ENCODE peak calls at places on chromosomes 5 and 9, in eight cellular contexts. One of them, this sample, is unnamed.
A peak's percentile ranks its signal among the peaks of the same experiment; 100 is the strongest.

GRCh38 chr5:76083555-76084495 is 642 bp downstream of the SV2C start:
- DNase-seq in lower lobe of right lung: no peak
- DNase-seq in neuronal stem cell: peak; percentile 46
- DNase-seq in heart right ventricle: no peak
- DNase-seq in gastrocnemius medialis: no peak
- DNase-seq in effector memory CD4-positive, alpha-beta T cell: no peak
- DNase-seq in heart left ventricle: no peak
- DNase-seq in SK-N-SH: peak; percentile 65
- DNase-seq in this sample: peak; percentile 20

GRCh38 chr9:108636023-108636422 is 219.8 kb downstream of the ACTL7B start:
- DNase-seq in neuronal stem cell: no peak
- DNase-seq in heart right ventricle: no peak
- DNase-seq in heart left ventricle: no peak
- DNase-seq in SK-N-SH: no peak
- DNase-seq in lower lobe of right lung: no peak
- DNase-seq in effector memory CD4-positive, alpha-beta T cell: no peak
- DNase-seq in gastrocnemius medialis: no peak
- DNase-seq in this sample: no peak

GRCh38 chr5:54171645-54172384 is 138.6 kb downstream of the ARL15 start:
- DNase-seq in neuronal stem cell: no peak
- DNase-seq in heart right ventricle: no peak
- DNase-seq in effector memory CD4-positive, alpha-beta T cell: no peak
- DNase-seq in lower lobe of right lung: no peak
- DNase-seq in gastrocnemius medialis: no peak
- DNase-seq in SK-N-SH: no peak
- DNase-seq in heart left ventricle: no peak
- DNase-seq in this sample: no peak

GRCh38 chr9:95508968-95509850 is 7.6 kb downstream of the PTCH1 start:
- DNase-seq in SK-N-SH: peak; percentile 74
- DNase-seq in gastrocnemius medialis: peak; percentile 76
- DNase-seq in lower lobe of right lung: peak; percentile 81
- DNase-seq in heart right ventricle: peak; percentile 79
- DNase-seq in neuronal stem cell: peak; percentile 97
- DNase-seq in heart left ventricle: peak; percentile 84
- DNase-seq in effector memory CD4-positive, alpha-beta T cell: peak; percentile 25
- DNase-seq in this sample: peak; percentile 93

GRCh38 chr9:2623866-2624682 is 2.5 kb downstream of the VLDLR start:
- DNase-seq in lower lobe of right lung: no peak
- DNase-seq in heart left ventricle: no peak
- DNase-seq in gastrocnemius medialis: no peak
- DNase-seq in neuronal stem cell: no peak
- DNase-seq in effector memory CD4-positive, alpha-beta T cell: no peak
- DNase-seq in SK-N-SH: no peak
- DNase-seq in heart right ventricle: no peak
- DNase-seq in this sample: no peak

GRCh38 chr5:117488976-117489500 is 914.4 kb upstream of the SEMA6A start:
- DNase-seq in neuronal stem cell: no peak
- DNase-seq in lower lobe of right lung: no peak
- DNase-seq in gastrocnemius medialis: no peak
- DNase-seq in SK-N-SH: no peak
- DNase-seq in effector memory CD4-positive, alpha-beta T cell: no peak
- DNase-seq in heart left ventricle: no peak
- DNase-seq in heart right ventricle: no peak
- DNase-seq in this sample: no peak

GRCh38 chr5:7053125-7053524 is 339.9 kb downstream of the TENT4A start:
- DNase-seq in gastrocnemius medialis: no peak
- DNase-seq in lower lobe of right lung: no peak
- DNase-seq in neuronal stem cell: no peak
- DNase-seq in heart right ventricle: no peak
- DNase-seq in effector memory CD4-positive, alpha-beta T cell: no peak
- DNase-seq in SK-N-SH: no peak
- DNase-seq in heart left ventricle: no peak
- DNase-seq in this sample: no peak

GRCh38 chr5:9212605-9213004 is 333.3 kb downstream of the SEMA5A start:
- DNase-seq in neuronal stem cell: no peak
- DNase-seq in SK-N-SH: no peak
- DNase-seq in effector memory CD4-positive, alpha-beta T cell: no peak
- DNase-seq in heart right ventricle: no peak
- DNase-seq in lower lobe of right lung: no peak
- DNase-seq in gastrocnemius medialis: no peak
- DNase-seq in heart left ventricle: no peak
- DNase-seq in this sample: peak; percentile 55

GRCh38 chr9:121663591-121663990 is 12.2 kb downstream of the DAB2IP start:
- DNase-seq in heart left ventricle: no peak
- DNase-seq in SK-N-SH: no peak
- DNase-seq in gastrocnemius medialis: no peak
- DNase-seq in heart right ventricle: no peak
- DNase-seq in neuronal stem cell: no peak
- DNase-seq in lower lobe of right lung: no peak
- DNase-seq in effector memory CD4-positive, alpha-beta T cell: no peak
- DNase-seq in this sample: no peak

GRCh38 chr5:76583163-76584047 is 39.8 kb downstream of the F2RL2 start:
- DNase-seq in SK-N-SH: no peak
- DNase-seq in heart right ventricle: no peak
- DNase-seq in effector memory CD4-positive, alpha-beta T cell: no peak
- DNase-seq in lower lobe of right lung: no peak
- DNase-seq in neuronal stem cell: no peak
- DNase-seq in heart left ventricle: no peak
- DNase-seq in gastrocnemius medialis: no peak
- DNase-seq in this sample: peak; percentile 39

GRCh38 chr5:83516962-83517750 is 45.6 kb downstream of the VCAN start:
- DNase-seq in SK-N-SH: no peak
- DNase-seq in effector memory CD4-positive, alpha-beta T cell: no peak
- DNase-seq in lower lobe of right lung: no peak
- DNase-seq in heart right ventricle: no peak
- DNase-seq in heart left ventricle: no peak
- DNase-seq in gastrocnemius medialis: no peak
- DNase-seq in neuronal stem cell: no peak
- DNase-seq in this sample: peak; percentile 34

GRCh38 chr9:124218438-124219289 is 39.1 kb upstream of the NEK6 start:
- DNase-seq in heart right ventricle: no peak
- DNase-seq in neuronal stem cell: no peak
- DNase-seq in lower lobe of right lung: peak; percentile 78
- DNase-seq in heart left ventricle: peak; percentile 61
- DNase-seq in gastrocnemius medialis: peak; percentile 28
- DNase-seq in SK-N-SH: no peak
- DNase-seq in effector memory CD4-positive, alpha-beta T cell: no peak
- DNase-seq in this sample: peak; percentile 78

GRCh38 chr5:128154943-128155342 is 71.4 kb downstream of the SLC12A2 start:
- DNase-seq in heart right ventricle: no peak
- DNase-seq in effector memory CD4-positive, alpha-beta T cell: no peak
- DNase-seq in heart left ventricle: no peak
- DNase-seq in lower lobe of right lung: no peak
- DNase-seq in neuronal stem cell: no peak
- DNase-seq in SK-N-SH: peak; percentile 32
- DNase-seq in gastrocnemius medialis: no peak
- DNase-seq in this sample: peak; percentile 41

GRCh38 chr5:32612134-32612888 is 27.0 kb downstream of the SUB1 start:
- DNase-seq in effector memory CD4-positive, alpha-beta T cell: no peak
- DNase-seq in heart right ventricle: no peak
- DNase-seq in heart left ventricle: no peak
- DNase-seq in lower lobe of right lung: no peak
- DNase-seq in SK-N-SH: peak; percentile 9
- DNase-seq in neuronal stem cell: no peak
- DNase-seq in gastrocnemius medialis: no peak
- DNase-seq in this sample: peak; percentile 21

DNA sequence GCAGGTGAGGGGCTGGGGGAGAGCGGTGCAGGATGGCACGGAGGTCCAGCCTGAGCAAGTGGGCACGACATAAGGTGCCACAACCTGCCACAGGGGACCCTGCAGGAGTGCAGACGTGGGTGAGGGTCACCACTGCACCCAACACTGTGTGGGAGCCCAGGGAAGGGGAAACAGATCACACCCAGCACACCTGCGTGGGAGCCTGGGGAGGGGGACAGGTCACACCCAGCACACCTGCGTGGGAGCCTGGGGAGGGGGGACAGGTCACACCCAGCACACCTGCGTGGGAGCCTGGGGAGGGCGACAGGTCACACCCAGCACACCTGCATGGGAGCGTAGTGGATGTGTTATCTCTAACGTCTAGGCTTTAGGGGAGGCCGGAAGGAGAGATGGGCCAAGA is 47.4 kb upstream of the CLPTM1L start:
- DNase-seq in heart right ventricle: no peak
- DNase-seq in effector memory CD4-positive, alpha-beta T cell: no peak
- DNase-seq in lower lobe of right lung: peak; percentile 27
- DNase-seq in neuronal stem cell: no peak
- DNase-seq in SK-N-SH: no peak
- DNase-seq in gastrocnemius medialis: no peak
- DNase-seq in heart left ventricle: no peak
- DNase-seq in this sample: no peak
- H3K36me3 ChIP-seq in heart right ventricle: no peaks in the 10 kb centered on the region
- H3K36me3 ChIP-seq in effector memory CD4-positive, alpha-beta T cell: no peaks in the 10 kb centered on the region
- H3K36me3 ChIP-seq in lower lobe of right lung: no peaks in the 10 kb centered on the region
- H3K36me3 ChIP-seq in neuronal stem cell: peaks cover 2% of the 10 kb centered on the region
- H3K36me3 ChIP-seq in SK-N-SH: no peaks in the 10 kb centered on the region
- H3K36me3 ChIP-seq in gastrocnemius medialis: no peaks in the 10 kb centered on the region
- H3K36me3 ChIP-seq in heart left ventricle: no peaks in the 10 kb centered on the region
- H3K36me3 ChIP-seq in this sample: no peaks in the 10 kb centered on the region

GRCh38 chr9:136662326-136662655 is 425 bp upstream of the EGFL7 start:
- DNase-seq in lower lobe of right lung: no peak
- DNase-seq in gastrocnemius medialis: no peak
- DNase-seq in neuronal stem cell: no peak
- DNase-seq in heart right ventricle: peak; percentile 55
- DNase-seq in effector memory CD4-positive, alpha-beta T cell: no peak
- DNase-seq in heart left ventricle: no peak
- DNase-seq in SK-N-SH: no peak
- DNase-seq in this sample: no peak
- H3K27ac ChIP-seq in lower lobe of right lung: peak overlapping the region; percentile 94
- H3K27ac ChIP-seq in gastrocnemius medialis: peak overlapping the region; percentile 33
- H3K27ac ChIP-seq in neuronal stem cell: no peak overlapping the region
- H3K27ac ChIP-seq in heart right ventricle: peak overlapping the region; percentile 93
- H3K27ac ChIP-seq in effector memory CD4-positive, alpha-beta T cell: no peak overlapping the region
- H3K27ac ChIP-seq in heart left ventricle: peak overlapping the region; percentile 93
- H3K27ac ChIP-seq in SK-N-SH: no peak overlapping the region
- H3K27ac ChIP-seq in this sample: no peak overlapping the region

DNA sequence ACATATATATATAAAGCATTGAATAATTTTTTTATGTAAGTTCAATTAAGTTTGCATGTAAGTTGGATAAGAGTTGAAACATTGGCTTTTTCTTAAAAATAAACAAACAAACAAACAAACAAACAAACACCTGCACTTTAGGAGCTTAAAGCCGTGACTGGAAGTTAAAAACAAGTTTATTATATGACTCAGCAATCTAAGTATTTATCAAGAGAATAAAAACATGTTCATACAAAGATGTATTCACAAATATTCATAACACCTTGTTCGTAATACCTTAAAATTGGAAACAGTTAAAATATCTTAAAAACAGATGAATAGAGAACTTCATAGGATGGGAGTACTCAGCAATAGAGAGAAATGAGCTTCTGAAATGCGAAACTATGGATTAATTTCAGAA is 61.5 kb upstream of the ANXA1 start:
- DNase-seq in SK-N-SH: no peak
- DNase-seq in heart left ventricle: no peak
- DNase-seq in gastrocnemius medialis: no peak
- DNase-seq in neuronal stem cell: no peak
- DNase-seq in heart right ventricle: no peak
- DNase-seq in lower lobe of right lung: no peak
- DNase-seq in effector memory CD4-positive, alpha-beta T cell: no peak
- DNase-seq in this sample: no peak
- H3K36me3 ChIP-seq in SK-N-SH: no peaks in the 10 kb centered on the region
- H3K36me3 ChIP-seq in heart left ventricle: no peaks in the 10 kb centered on the region
- H3K36me3 ChIP-seq in gastrocnemius medialis: no peaks in the 10 kb centered on the region
- H3K36me3 ChIP-seq in neuronal stem cell: no peaks in the 10 kb centered on the region
- H3K36me3 ChIP-seq in heart right ventricle: no peaks in the 10 kb centered on the region
- H3K36me3 ChIP-seq in lower lobe of right lung: no peaks in the 10 kb centered on the region
- H3K36me3 ChIP-seq in effector memory CD4-positive, alpha-beta T cell: no peaks in the 10 kb centered on the region
- H3K36me3 ChIP-seq in this sample: no peaks in the 10 kb centered on the region

GRCh38 chr9:36457836-36458429 is 57.9 kb upstream of the RNF38 start:
- DNase-seq in SK-N-SH: no peak
- DNase-seq in lower lobe of right lung: no peak
- DNase-seq in heart left ventricle: no peak
- DNase-seq in effector memory CD4-positive, alpha-beta T cell: no peak
- DNase-seq in gastrocnemius medialis: no peak
- DNase-seq in heart right ventricle: no peak
- DNase-seq in neuronal stem cell: no peak
- DNase-seq in this sample: no peak
- H3K27ac ChIP-seq in SK-N-SH: no peak overlapping the region
- H3K27ac ChIP-seq in lower lobe of right lung: no peak overlapping the region
- H3K27ac ChIP-seq in heart left ventricle: no peak overlapping the region
- H3K27ac ChIP-seq in effector memory CD4-positive, alpha-beta T cell: peak overlapping the region; percentile 16
- H3K27ac ChIP-seq in gastrocnemius medialis: no peak overlapping the region
- H3K27ac ChIP-seq in heart right ventricle: peak overlapping the region; percentile 17
- H3K27ac ChIP-seq in neuronal stem cell: no peak overlapping the region
- H3K27ac ChIP-seq in this sample: no peak overlapping the region

GRCh38 chr9:128100581-128100980 is 26.9 kb downstream of the PTGES2 start:
- DNase-seq in lower lobe of right lung: peak; percentile 38
- DNase-seq in effector memory CD4-positive, alpha-beta T cell: no peak
- DNase-seq in SK-N-SH: no peak
- DNase-seq in heart left ventricle: no peak
- DNase-seq in gastrocnemius medialis: no peak
- DNase-seq in neuronal stem cell: no peak
- DNase-seq in heart right ventricle: no peak
- DNase-seq in this sample: no peak

GRCh38 chr9:128101690-128102089 is 25.8 kb downstream of the PTGES2 start:
- DNase-seq in neuronal stem cell: no peak
- DNase-seq in heart left ventricle: peak; percentile 60
- DNase-seq in heart right ventricle: peak; percentile 64
- DNase-seq in SK-N-SH: no peak
- DNase-seq in lower lobe of right lung: peak; percentile 46
- DNase-seq in gastrocnemius medialis: peak; percentile 81
- DNase-seq in effector memory CD4-positive, alpha-beta T cell: no peak
- DNase-seq in this sample: no peak

GRCh38 chr9:128099932-128100491 is 27.5 kb downstream of the PTGES2 start:
- DNase-seq in lower lobe of right lung: peak; percentile 68
- DNase-seq in heart right ventricle: no peak
- DNase-seq in SK-N-SH: no peak
- DNase-seq in effector memory CD4-positive, alpha-beta T cell: no peak
- DNase-seq in heart left ventricle: peak; percentile 73
- DNase-seq in neuronal stem cell: no peak
- DNase-seq in gastrocnemius medialis: no peak
- DNase-seq in this sample: peak; percentile 29

GRCh38 chr9:128102196-128102595 is 25.3 kb downstream of the PTGES2 start:
- DNase-seq in neuronal stem cell: no peak
- DNase-seq in heart left ventricle: no peak
- DNase-seq in heart right ventricle: no peak
- DNase-seq in effector memory CD4-positive, alpha-beta T cell: no peak
- DNase-seq in lower lobe of right lung: peak; percentile 41
- DNase-seq in gastrocnemius medialis: no peak
- DNase-seq in SK-N-SH: no peak
- DNase-seq in this sample: no peak

GRCh38 chr9:128101231-128101641 is 26.3 kb downstream of the PTGES2 start:
- DNase-seq in heart right ventricle: no peak
- DNase-seq in lower lobe of right lung: peak; percentile 31
- DNase-seq in gastrocnemius medialis: no peak
- DNase-seq in effector memory CD4-positive, alpha-beta T cell: no peak
- DNase-seq in neuronal stem cell: no peak
- DNase-seq in SK-N-SH: no peak
- DNase-seq in heart left ventricle: peak; percentile 20
- DNase-seq in this sample: no peak
- H3K36me3 ChIP-seq in heart right ventricle: peaks cover 17% of the 10 kb centered on the region
- H3K36me3 ChIP-seq in lower lobe of right lung: peaks cover 53% of the 10 kb centered on the region
- H3K36me3 ChIP-seq in gastrocnemius medialis: peaks cover 23% of the 10 kb centered on the region
- H3K36me3 ChIP-seq in effector memory CD4-positive, alpha-beta T cell: peaks cover 46% of the 10 kb centered on the region
- H3K36me3 ChIP-seq in neuronal stem cell: peaks cover 41% of the 10 kb centered on the region
- H3K36me3 ChIP-seq in SK-N-SH: peaks cover 45% of the 10 kb centered on the region
- H3K36me3 ChIP-seq in heart left ventricle: peaks cover 57% of the 10 kb centered on the region
- H3K36me3 ChIP-seq in this sample: peaks cover 17% of the 10 kb centered on the region

GRCh38 chr9:70474413-70474812 is 60.0 kb upstream of the KLF9 start:
- DNase-seq in lower lobe of right lung: no peak
- DNase-seq in heart left ventricle: no peak
- DNase-seq in effector memory CD4-positive, alpha-beta T cell: no peak
- DNase-seq in heart right ventricle: no peak
- DNase-seq in gastrocnemius medialis: no peak
- DNase-seq in SK-N-SH: no peak
- DNase-seq in neuronal stem cell: no peak
- DNase-seq in this sample: no peak
- H3K27ac ChIP-seq in lower lobe of right lung: peak overlapping the region; percentile 64
- H3K27ac ChIP-seq in heart left ventricle: peak overlapping the region; percentile 79
- H3K27ac ChIP-seq in effector memory CD4-positive, alpha-beta T cell: no peak overlapping the region
- H3K27ac ChIP-seq in heart right ventricle: no peak overlapping the region
- H3K27ac ChIP-seq in gastrocnemius medialis: peak overlapping the region; percentile 27
- H3K27ac ChIP-seq in SK-N-SH: no peak overlapping the region
- H3K27ac ChIP-seq in neuronal stem cell: no peak overlapping the region
- H3K27ac ChIP-seq in this sample: no peak overlapping the region